ENCODE peak calls at places on chromosomes 12 and 14, in seven cellular contexts. C, Y, G, V, M, D and A are unnamed samples.

GRCh38 chr12:20120296-20120695 is 248.0 kb upstream of the PDE3A start:
- DNase-seq in C (no peak), Y (no peak), G (no peak), V (no peak), M (no peak), D (peak; percentile 6), A (no peak)

GRCh38 chr12:40015360-40015759 is 90.5 kb downstream of the SLC2A13 start:
- DNase-seq in C (no peak), Y (no peak), G (no peak), V (no peak), M (no peak), D (peak; percentile 33), A (no peak)

GRCh38 chr14:42224053-42224888 is 617.6 kb downstream of the LRFN5 start:
- DNase-seq in C (peak; percentile 46), Y (peak; percentile 40), G (peak; percentile 61), V (peak; percentile 64), M (no peak), D (peak; percentile 81), A (peak; percentile 86)

GRCh38 chr12:92739099-92739498 is 36.3 kb downstream of the PLEKHG7 start:
- DNase-seq in C (no peak), Y (no peak), G (no peak), V (no peak), M (no peak), D (peak; percentile 26), A (no peak)

GRCh38 chr12:41663487-41664258 is 475.6 kb downstream of the PDZRN4 start:
- DNase-seq in C (no peak), Y (no peak), G (no peak), V (peak; percentile 12), M (no peak), D (peak; percentile 29), A (peak; percentile 1)

GRCh38 chr12:45131506-45131905 is 80.6 kb upstream of the DBX2 start:
- DNase-seq in C (no peak), Y (no peak), G (no peak), V (no peak), M (no peak), D (no peak), A (no peak)

GRCh38 chr12:105272152-105272551 is 36.2 kb upstream of the APPL2 start:
- DNase-seq in C (no peak), Y (no peak), G (no peak), V (no peak), M (no peak), D (no peak), A (no peak)

GRCh38 chr12:27244680-27245005 is 557 bp downstream of the STK38L start:
- DNase-seq in C (no peak), Y (no peak), G (no peak), V (no peak), M (no peak), D (peak; percentile 80), A (no peak)

GRCh38 chr12:85996280-85996679 is 122.2 kb downstream of the NTS start:
- DNase-seq in C (no peak), Y (no peak), G (no peak), V (no peak), M (no peak), D (no peak), A (peak; percentile 15)

GRCh38 chr12:26152507-26153102 is 27.8 kb upstream of the BHLHE41 start:
- DNase-seq in C (no peak), Y (no peak), G (no peak), V (no peak), M (no peak), D (no peak), A (no peak)

GRCh38 chr14:95667251-95667693 is 19.0 kb upstream of the TCL1B start:
- DNase-seq in C (no peak), Y (no peak), G (no peak), V (peak; percentile 94), M (no peak), D (no peak), A (no peak)

GRCh38 chr12:116484807-116485206 is 74.4 kb upstream of the MAP1LC3B2 start:
- DNase-seq in C (no peak), Y (peak; percentile 69), G (no peak), V (no peak), M (no peak), D (peak; percentile 19), A (peak; percentile 28)

GRCh38 chr14:106509176-106509575 is 982.8 kb downstream of the TMEM121 start:
- DNase-seq in C (no peak), Y (no peak), G (no peak), V (no peak), M (no peak), D (no peak), A (no peak)

GRCh38 chr14:106513302-106513701 is 986.9 kb downstream of the TMEM121 start:
- DNase-seq in C (no peak), Y (no peak), G (no peak), V (no peak), M (no peak), D (no peak), A (no peak)

GRCh38 chr14:106508216-106508615 is 981.8 kb downstream of the TMEM121 start:
- DNase-seq in C (no peak), Y (no peak), G (no peak), V (no peak), M (no peak), D (no peak), A (no peak)

GRCh38 chr14:106509795-106510194 is 983.4 kb downstream of the TMEM121 start:
- DNase-seq in C (no peak), Y (no peak), G (no peak), V (no peak), M (no peak), D (no peak), A (no peak)

GRCh38 chr14:106511411-106512198 is 985.2 kb downstream of the TMEM121 start:
- DNase-seq in C (no peak), Y (no peak), G (no peak), V (no peak), M (no peak), D (no peak), A (no peak)
- H3K9me3 ChIP-seq in C (no peaks in the 10 kb centered on the region), Y (no peaks in the 10 kb centered on the region), G (peaks cover 98% of the 10 kb centered on the region), V (no peaks in the 10 kb centered on the region), M (no peaks in the 10 kb centered on the region), D (no peaks in the 10 kb centered on the region), A (no peaks in the 10 kb centered on the region)

GRCh38 chr12:124520896-124521295 is 46.5 kb downstream of the NCOR2 start:
- DNase-seq in C (no peak), Y (peak; percentile 18), G (no peak), V (no peak), M (no peak), D (no peak), A (no peak)
- H3K27ac ChIP-seq in C (peak overlapping the region; percentile 94), Y (peak overlapping the region; percentile 97), G (no peak overlapping the region), V (no peak overlapping the region), M (peak overlapping the region; percentile 97), D (no peak overlapping the region), A (no peak overlapping the region)

DNA sequence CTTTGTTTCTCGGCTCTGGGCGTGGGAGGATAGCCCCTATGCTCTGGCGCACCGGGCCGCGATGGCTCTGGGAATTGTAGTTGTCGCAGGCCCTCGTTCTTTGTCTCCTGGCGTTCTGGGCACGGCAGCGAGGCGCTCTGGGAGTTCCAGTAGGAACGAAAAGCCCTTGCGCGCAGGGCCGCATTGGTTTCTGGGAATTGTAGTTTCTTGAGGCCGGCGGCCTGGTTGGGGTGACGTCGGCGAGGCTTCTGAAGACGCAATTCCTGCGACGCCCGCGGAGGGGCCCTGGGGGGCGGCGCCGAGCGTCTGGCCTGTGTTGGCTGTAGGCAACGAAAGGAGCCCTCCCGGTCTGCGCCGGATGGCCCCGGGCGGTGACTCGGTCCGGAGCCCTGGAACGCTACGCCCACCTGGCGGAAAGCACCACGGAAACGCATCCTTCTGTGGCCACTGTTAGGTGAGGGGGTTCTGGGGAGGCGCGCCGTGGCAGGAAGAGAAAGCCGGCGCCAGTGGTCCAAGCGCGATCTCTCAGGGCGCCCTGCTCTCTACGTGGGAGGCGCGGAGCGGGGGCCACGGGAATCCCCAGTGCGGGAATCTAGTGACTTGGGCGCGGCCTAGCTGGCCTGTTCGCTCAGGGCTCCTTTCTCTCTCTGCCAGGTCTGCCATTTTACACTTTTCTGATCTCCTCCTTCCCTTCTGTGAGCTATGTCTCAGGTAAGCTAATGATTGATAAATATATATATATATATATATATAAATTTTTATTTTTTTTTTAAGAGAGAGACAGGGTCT is at the start of gene ZNF140:
- DNase-seq in C (peak; percentile 96), Y (peak; percentile 95), G (peak; percentile 99), V (peak; percentile 98), M (peak; percentile 98), D (peak; percentile 99), A (peak; percentile 99)
- H3K9me3 ChIP-seq in C (peaks cover 4% of the 10 kb centered on the region), Y (peaks cover 64% of the 10 kb centered on the region), G (peaks cover 35% of the 10 kb centered on the region), V (peaks cover 65% of the 10 kb centered on the region), M (peaks cover 76% of the 10 kb centered on the region), D (peaks cover 8% of the 10 kb centered on the region), A (no peaks in the 10 kb centered on the region)

DNA sequence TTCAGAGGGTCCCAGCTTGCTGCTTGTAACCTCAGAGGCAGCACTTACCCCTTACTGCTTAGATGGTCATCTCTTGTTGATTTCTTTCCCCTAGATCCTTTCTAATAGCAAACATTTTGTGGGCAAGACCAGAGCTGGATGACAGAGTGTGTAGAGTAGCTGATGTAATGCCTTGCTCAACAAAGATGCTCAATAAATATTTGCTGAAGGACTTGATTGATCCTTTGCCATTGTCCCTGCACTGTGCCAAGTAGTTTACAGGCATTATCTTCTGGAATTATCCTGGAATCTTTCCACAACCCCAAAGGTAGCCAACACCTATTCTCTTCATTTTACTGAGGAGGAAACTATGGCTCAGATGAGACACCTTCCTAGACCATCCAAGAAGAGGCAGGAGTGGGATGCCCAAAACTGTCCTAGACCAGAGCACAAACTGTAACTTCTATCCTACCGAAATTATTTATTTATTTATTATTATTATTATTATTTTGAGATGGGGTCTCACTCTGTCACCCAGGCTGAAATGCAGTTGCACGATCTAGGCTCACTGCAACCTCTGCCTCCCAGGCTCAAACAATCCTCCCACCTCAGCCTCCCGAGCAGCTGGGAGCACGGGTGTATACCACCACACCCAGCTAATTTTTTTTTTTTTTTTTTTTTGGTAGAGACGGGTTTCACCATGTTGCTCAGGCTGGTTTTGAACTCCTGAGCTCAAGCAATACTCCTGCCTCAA is 1.4 kb downstream of the MMAB start:
- DNase-seq in C (peak; percentile 43), Y (no peak), G (no peak), V (no peak), M (peak; percentile 20), D (no peak), A (no peak)
- H3K27ac ChIP-seq in C (peak overlapping the region; percentile 90), Y (no peak overlapping the region), G (no peak overlapping the region), V (no peak overlapping the region), M (no peak overlapping the region), D (no peak overlapping the region), A (no peak overlapping the region)

DNA sequence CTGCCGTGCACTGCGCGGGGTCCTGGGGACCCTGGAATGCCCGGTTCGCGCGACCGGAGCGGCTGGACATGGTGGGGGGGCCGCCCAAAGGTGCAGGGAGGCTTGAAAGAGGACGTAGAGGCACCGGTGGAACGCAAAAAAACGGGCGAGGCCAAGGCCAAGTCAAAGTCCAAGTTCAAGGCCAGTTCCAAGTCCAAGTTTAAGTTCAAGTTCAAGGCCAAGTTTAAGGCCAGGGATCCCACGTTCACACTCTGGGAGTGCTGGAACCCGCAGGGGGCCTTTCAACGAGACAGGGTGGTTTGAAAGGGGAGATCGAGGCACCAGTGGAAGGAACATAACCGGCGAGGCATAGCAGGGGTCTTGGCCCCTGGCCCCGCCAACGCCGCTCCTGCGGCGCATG is 317.6 kb downstream of the ALG10 start:
- DNase-seq in C (no peak), Y (no peak), G (no peak), V (no peak), M (no peak), D (no peak), A (no peak)
- H3K9me3 ChIP-seq in C (no peaks in the 10 kb centered on the region), Y (peaks cover 31% of the 10 kb centered on the region), G (peaks cover 40% of the 10 kb centered on the region), V (no peaks in the 10 kb centered on the region), M (peaks cover 12% of the 10 kb centered on the region), D (no peaks in the 10 kb centered on the region), A (no peaks in the 10 kb centered on the region)